ENCODE peak calls at places on chromosome 9, in seven cellular contexts. M is hepatic stellate cell, Y is GM12891, G is GM12865, I is activated gamma-delta T cell treated with Interleukin-2 at 50 U/mL for 16 hours, Q is tibial artery, K is astrocyte of the cerebellum. R is an unnamed sample.

GRCh38 chr9:92397853-92398252 is 6.5 kb downstream of the OGN start:
- DNase-seq in M (no peak), Y (no peak), G (no peak), I (no peak), Q (no peak), K (no peak), R (no peak)

GRCh38 chr9:131657890-131658752 is 81.8 kb downstream of the RAPGEF1 start:
- DNase-seq in M (peak; percentile 72), Y (no peak), G (no peak), I (no peak), Q (no peak), K (no peak), R (peak; percentile 20)

GRCh38 chr9:14031015-14031414 is 282.9 kb downstream of the NFIB start:
- DNase-seq in M (no peak), Y (no peak), G (no peak), I (no peak), Q (peak; percentile 74), K (peak; percentile 57), R (no peak)

GRCh38 chr9:123445981-123446610 is 90.1 kb downstream of the CRB2 start:
- DNase-seq in M (no peak), Y (no peak), G (no peak), I (no peak), Q (no peak), K (no peak), R (peak; percentile 64)

GRCh38 chr9:137333016-137333726 is 31.1 kb upstream of the NRARP start:
- DNase-seq in M (no peak), Y (no peak), G (no peak), I (no peak), Q (peak; percentile 47), K (no peak), R (peak; percentile 59)

GRCh38 chr9:129601082-129601674 is 19.7 kb downstream of the C9orf50 start:
- DNase-seq in M (no peak), Y (no peak), G (no peak), I (no peak), Q (no peak), K (no peak), R (no peak)

GRCh38 chr9:711761-712523 is 129.6 kb upstream of the DMRT1 start:
- DNase-seq in M (no peak), Y (no peak), G (no peak), I (no peak), Q (no peak), K (no peak), R (no peak)

GRCh38 chr9:16275795-16276624 is 594.5 kb downstream of the BNC2 start:
- DNase-seq in M (no peak), Y (no peak), G (no peak), I (no peak), Q (peak; percentile 84), K (no peak), R (no peak)

GRCh38 chr9:125913551-125913950 is 166.4 kb downstream of the PBX3 start:
- DNase-seq in M (no peak), Y (no peak), G (no peak), I (no peak), Q (no peak), K (no peak), R (no peak)

GRCh38 chr9:89138463-89139390 is 39.9 kb downstream of the SHC3 start:
- DNase-seq in M (no peak), Y (no peak), G (no peak), I (no peak), Q (no peak), K (no peak), R (no peak)

GRCh38 chr9:93118863-93119702 is 15.0 kb downstream of the NINJ1 start:
- DNase-seq in M (no peak), Y (no peak), G (no peak), I (no peak), Q (peak; percentile 68), K (no peak), R (peak; percentile 85)

GRCh38 chr9:128191406-128192046 is at the start of gene CIZ1:
- DNase-seq in M (peak; percentile 92), Y (peak; percentile 93), G (peak; percentile 91), I (peak; percentile 73), Q (peak; percentile 89), K (no peak), R (peak; percentile 95)

GRCh38 chr9:96161819-96162218 is 140.2 kb downstream of the HSD17B3 start:
- DNase-seq in M (no peak), Y (no peak), G (no peak), I (no peak), Q (no peak), K (no peak), R (peak; percentile 80)

GRCh38 chr9:6549106-6549505 is 96.4 kb downstream of the GLDC start:
- DNase-seq in M (no peak), Y (no peak), G (no peak), I (no peak), Q (no peak), K (no peak), R (no peak)